ENCODE peak calls at places on chromosomes 6 and 20, in ten cellular contexts. Y, A, U, B, F, N, T, H, G and I are unnamed samples.

GRCh38 chr20:58131111-58131510 is 97.3 kb downstream of the ANKRD60 start:
- DNase-seq in H (peak), G (no peak), Y (no peak), A (no peak), T (peak), F (peak), B (no peak), U (no peak), N (no peak), I (no peak)

GRCh38 chr6:104957301-104958177 is 632 bp downstream of the LIN28B start:
- DNase-seq in B (no peak), Y (no peak), A (peak), F (no peak), N (no peak), G (no peak), U (peak), H (no peak), T (no peak), I (no peak)

GRCh38 chr6:130047440-130047995 is 29.1 kb downstream of the L3MBTL3 start:
- DNase-seq in U (no peak), N (no peak), A (no peak), T (no peak), F (no peak), Y (no peak), H (no peak), B (no peak), G (no peak), I (no peak)

GRCh38 chr6:116246089-116246488 is 7.8 kb downstream of the TSPYL4 start:
- DNase-seq in G (no peak), N (no peak), B (no peak), U (no peak), F (no peak), Y (no peak), A (no peak), T (peak), H (peak), I (no peak)

GRCh38 chr6:48036316-48036715 is 74.7 kb downstream of the PTCHD4 start:
- DNase-seq in U (no peak), G (no peak), Y (no peak), F (no peak), H (peak), B (no peak), N (no peak), T (peak), A (no peak), I (no peak)

GRCh38 chr6:150711584-150712501 is 112.2 kb downstream of the PLEKHG1 start:
- DNase-seq in N (peak), Y (no peak), F (no peak), A (no peak), B (no peak), H (no peak), T (no peak), G (no peak), U (no peak), I (no peak)

GRCh38 chr6:131787955-131788712 is 19.7 kb upstream of the ENPP1 start:
- DNase-seq in F (no peak), G (no peak), U (no peak), Y (no peak), A (peak), B (peak), N (peak), T (peak), H (peak), I (no peak)

GRCh38 chr20:49340161-49340966 is 62.5 kb upstream of the ZNFX1 start:
- DNase-seq in A (no peak), N (no peak), F (peak), G (no peak), T (no peak), B (peak), Y (no peak), U (no peak), H (peak), I (no peak)

GRCh38 chr6:218153-219018 is 73.9 kb upstream of the DUSP22 start:
- DNase-seq in U (no peak), B (no peak), N (no peak), A (no peak), H (no peak), F (no peak), T (no peak), G (no peak), Y (no peak), I (no peak)

GRCh38 chr6:25173951-25174474 is 105.2 kb upstream of the CARMIL1 start:
- DNase-seq in N (no peak), G (no peak), Y (peak), A (no peak), T (peak), B (no peak), F (no peak), H (peak), U (no peak), I (no peak)

GRCh38 chr20:46931699-46932098 is 37.1 kb downstream of the EYA2 start:
- DNase-seq in T (no peak), G (no peak), N (no peak), B (peak), F (no peak), U (no peak), Y (no peak), A (no peak), H (peak), I (no peak)

GRCh38 chr6:42978793-42979522 is at the start of gene PEX6:
- DNase-seq in B (peak), U (peak), N (peak), Y (peak), A (peak), F (peak), G (peak), T (peak), H (peak), I (peak)

GRCh38 chr20:19975436-19975799 is 41.7 kb upstream of the NAA20 start:
- DNase-seq in G (no peak), U (no peak), Y (no peak), F (peak), A (no peak), H (peak), T (peak), N (no peak), B (peak), I (peak)

GRCh38 chr6:37222125-37222967 is 35.2 kb upstream of the TBC1D22B start:
- DNase-seq in H (peak), U (peak), F (peak), B (peak), N (peak), Y (no peak), A (peak), G (peak), T (peak), I (peak)

GRCh38 chr20:25739615-25740320 is 43.1 kb upstream of the ZNF337 start:
- DNase-seq in A (no peak), H (peak), G (no peak), Y (no peak), B (no peak), N (no peak), U (no peak), F (no peak), T (peak), I (no peak)

GRCh38 chr20:23156170-23156841 is 70.2 kb upstream of the CD93 start:
- DNase-seq in A (no peak), B (peak), F (peak), T (peak), G (no peak), U (peak), H (peak), N (peak), Y (peak), I (peak)

GRCh38 chr6:149884215-149884614 is 13.7 kb downstream of the RAET1E start:
- DNase-seq in F (no peak), H (peak), N (no peak), Y (no peak), U (no peak), T (no peak), G (no peak), A (peak), B (no peak), I (peak)

GRCh38 chr20:37880726-37881591 is 22.0 kb upstream of the VSTM2L start:
- DNase-seq in N (no peak), H (peak), T (no peak), Y (no peak), A (no peak), B (peak), G (no peak), U (peak), F (peak), I (no peak)

GRCh38 chr6:13152804-13153203 is 175.5 kb downstream of the TBC1D7 start:
- DNase-seq in H (no peak), B (no peak), T (no peak), F (no peak), Y (no peak), U (no peak), N (no peak), G (no peak), A (peak), I (no peak)

GRCh38 chr20:33499347-33499746 is 9.5 kb downstream of the CBFA2T2 start:
- DNase-seq in F (no peak), A (no peak), U (no peak), H (peak), B (no peak), T (no peak), Y (no peak), G (no peak), N (no peak), I (no peak)

GRCh38 chr20:46661659-46662058 is 10.4 kb upstream of the SLC13A3 start:
- DNase-seq in B (no peak), G (no peak), A (no peak), T (no peak), Y (no peak), H (no peak), N (no peak), U (no peak), F (no peak), I (no peak)

GRCh38 chr6:137978252-137978896 is 111.3 kb downstream of the TNFAIP3 start:
- DNase-seq in N (peak), B (no peak), T (no peak), Y (no peak), G (no peak), U (peak), A (no peak), H (no peak), F (no peak), I (no peak)

GRCh38 chr6:52697903-52698302 is 27.0 kb downstream of the TMEM14A start:
- DNase-seq in A (peak), F (no peak), Y (no peak), B (no peak), N (no peak), U (no peak), G (no peak), H (peak), T (no peak), I (no peak)

GRCh38 chr20:34949120-34949519 is 6.5 kb downstream of the GSS start:
- DNase-seq in B (no peak), H (no peak), U (no peak), G (no peak), Y (no peak), N (peak), F (no peak), T (no peak), A (no peak), I (no peak)

GRCh38 chr6:14068133-14068532 is 49.4 kb upstream of the CD83 start:
- DNase-seq in T (peak), B (no peak), N (no peak), Y (no peak), H (peak), G (no peak), A (no peak), F (no peak), U (no peak), I (no peak)

GRCh38 chr6:85764844-85765243 is 122.2 kb upstream of the SYNCRIP start:
- DNase-seq in F (no peak), N (no peak), Y (no peak), G (no peak), B (no peak), U (no peak), A (no peak), H (peak), T (no peak), I (no peak)

GRCh38 chr6:43708857-43709653 is 21.5 kb upstream of the MRPS18A start:
- DNase-seq in H (peak), Y (peak), G (no peak), B (no peak), F (peak), N (no peak), A (no peak), U (no peak), T (peak), I (no peak)

GRCh38 chr6:37541346-37541745 is 41.7 kb upstream of the CCDC167 start:
- DNase-seq in G (no peak), F (no peak), T (no peak), N (no peak), H (no peak), A (no peak), B (no peak), U (no peak), Y (no peak), I (no peak)

GRCh38 chr6:15754706-15755079 is 91.9 kb upstream of the DTNBP1 start:
- DNase-seq in H (no peak), B (no peak), A (no peak), T (no peak), G (no peak), U (no peak), N (no peak), F (no peak), Y (no peak), I (no peak)

GRCh38 chr20:57399587-57400261 is 8.5 kb downstream of the RBM38 start:
- DNase-seq in T (no peak), H (no peak), B (peak), U (no peak), N (no peak), A (no peak), G (no peak), Y (no peak), F (peak), I (peak)

GRCh38 chr6:149231786-149232185 is 85.7 kb upstream of the TAB2 start:
- DNase-seq in T (peak), A (no peak), G (no peak), Y (peak), H (no peak), B (no peak), U (no peak), F (no peak), N (no peak), I (no peak)

GRCh38 chr6:30612213-30612612 is 4.8 kb downstream of the PPP1R10 start:
- DNase-seq in H (peak), F (no peak), U (no peak), T (no peak), Y (no peak), G (no peak), N (no peak), B (no peak), A (no peak), I (no peak)

DNA sequence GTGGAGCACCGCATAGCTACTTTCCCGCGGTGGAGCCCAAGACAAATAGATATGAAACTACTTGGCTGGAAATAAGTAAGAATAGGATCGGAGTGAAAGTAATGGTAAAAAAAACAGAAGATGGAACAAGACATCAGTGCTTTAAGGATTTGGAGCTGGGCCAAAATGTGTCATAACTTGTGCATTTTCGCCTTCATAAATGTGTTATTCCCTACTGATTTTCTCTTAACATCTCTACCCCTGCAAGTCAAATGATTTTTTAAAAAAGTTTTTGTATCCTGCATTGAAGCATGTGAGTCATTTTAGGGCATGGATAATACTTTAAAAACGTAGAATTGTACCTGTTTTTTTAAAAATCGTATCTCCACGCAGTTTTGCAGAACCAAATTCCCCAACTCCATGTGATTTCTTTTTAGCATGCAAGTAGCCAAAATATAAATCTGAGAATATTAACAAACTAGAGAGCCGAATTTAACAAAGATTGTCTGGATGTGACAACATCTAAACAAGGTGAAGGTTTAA is 885 bp upstream of the FAM184A start:
- DNase-seq in F (no peak), G (no peak), A (no peak), H (peak), T (peak), N (peak), B (no peak), U (no peak), Y (no peak), I (no peak)
- H3K4me3 ChIP-seq in F (peak), G (peak), A (peak), H (peak), T (peak), N (no peak), B (peak), U (peak), Y (peak), I (peak)

GRCh38 chr6:156662025-156662445 is 115.1 kb upstream of the ARID1B start:
- DNase-seq in F (no peak), T (no peak), G (no peak), Y (no peak), H (peak), A (peak), N (peak), B (no peak), U (peak), I (no peak)
- TF ChIP-seq CTCF in F (no peak), T (peak), G (peak), Y (peak), H (peak), A (peak), N (no peak), B (peak), U (peak), I (peak)

GRCh38 chr6:139323511-139324445 is 32.0 kb upstream of the TXLNB start:
- DNase-seq in U (no peak), A (peak), N (peak), B (peak), H (peak), G (peak), F (peak), T (peak), Y (peak), I (peak)
- H3K4me3 ChIP-seq in U (no peak), A (no peak), N (no peak), B (peak), H (no peak), G (peak), F (peak), T (peak), Y (no peak), I (peak)

GRCh38 chr6:132811276-132811675 is 3.1 kb upstream of the RPS12 start:
- DNase-seq in U (no peak), H (peak), G (no peak), F (no peak), N (no peak), T (peak), A (no peak), B (no peak), Y (no peak), I (no peak)
- TF ChIP-seq CTCF in U (no peak), H (no peak), G (no peak), F (no peak), N (no peak), T (no peak), A (no peak), B (no peak), Y (no peak), I (no peak)

DNA sequence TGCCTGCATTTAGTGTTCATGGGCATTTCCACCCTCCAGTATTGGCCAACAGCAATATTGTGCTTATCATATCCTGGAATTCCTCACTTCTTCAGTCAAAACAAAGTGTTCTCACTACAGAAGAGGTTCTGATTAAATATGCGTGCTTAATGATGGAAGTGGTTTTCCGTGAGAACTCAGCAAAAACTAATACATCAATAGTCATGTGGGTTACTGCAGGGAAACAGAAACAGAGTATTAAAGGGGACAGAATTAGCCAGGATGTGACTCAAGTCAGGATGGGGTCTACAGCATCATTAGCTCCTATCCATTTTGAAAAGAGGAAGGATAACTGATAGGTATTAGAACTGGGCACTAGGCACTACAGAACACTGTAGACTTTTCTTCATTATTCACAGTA is 384.6 kb downstream of the CDKAL1 start:
- DNase-seq in U (no peak), G (no peak), N (no peak), Y (no peak), T (no peak), F (no peak), H (no peak), A (no peak), B (no peak), I (no peak)
- H3K4me3 ChIP-seq in U (no peak), G (no peak), N (no peak), Y (no peak), T (no peak), F (no peak), H (no peak), A (no peak), B (no peak), I (no peak)

DNA sequence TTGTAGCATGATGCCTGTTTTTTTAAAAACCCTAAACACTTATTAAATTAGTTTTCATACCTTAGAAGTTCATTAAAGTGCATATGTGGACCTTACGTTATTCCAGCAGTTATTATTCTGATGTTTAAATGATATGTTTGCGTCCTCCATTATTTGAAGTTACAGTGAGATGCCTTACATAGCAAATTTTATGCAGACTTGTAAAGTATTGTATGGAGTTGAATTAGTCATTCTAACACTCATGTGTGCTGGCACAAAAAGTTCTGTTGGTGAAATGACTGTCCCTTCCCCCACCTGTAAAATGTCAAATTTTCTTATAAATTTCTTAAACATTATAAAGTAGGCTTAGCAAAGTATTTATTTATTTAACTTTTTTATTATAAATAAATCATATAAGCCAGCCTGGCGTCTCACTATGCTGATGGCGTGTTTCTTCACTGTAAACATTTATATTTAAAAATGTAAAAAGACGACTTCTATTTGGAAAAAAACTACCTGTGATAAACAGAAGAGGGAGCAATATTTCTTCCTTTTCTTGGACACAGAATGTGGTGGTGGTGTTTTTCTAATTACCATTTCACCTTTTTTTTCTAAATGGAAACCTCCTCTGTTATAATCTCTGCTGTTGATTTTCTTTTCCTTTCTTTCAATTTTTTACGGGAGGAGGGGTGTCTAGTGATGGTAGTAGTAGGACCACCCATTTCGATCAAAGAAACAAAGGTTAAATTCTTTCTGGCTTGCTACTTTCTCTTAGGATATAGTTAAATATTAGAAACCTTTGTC is 155.4 kb downstream of the RFPL4B start:
- DNase-seq in A (peak), N (no peak), G (no peak), B (no peak), T (peak), F (no peak), H (peak), U (no peak), Y (no peak), I (no peak)
- TF ChIP-seq CTCF in A (no peak), N (no peak), G (no peak), B (no peak), T (peak), F (no peak), H (peak), U (no peak), Y (no peak), I (no peak)

DNA sequence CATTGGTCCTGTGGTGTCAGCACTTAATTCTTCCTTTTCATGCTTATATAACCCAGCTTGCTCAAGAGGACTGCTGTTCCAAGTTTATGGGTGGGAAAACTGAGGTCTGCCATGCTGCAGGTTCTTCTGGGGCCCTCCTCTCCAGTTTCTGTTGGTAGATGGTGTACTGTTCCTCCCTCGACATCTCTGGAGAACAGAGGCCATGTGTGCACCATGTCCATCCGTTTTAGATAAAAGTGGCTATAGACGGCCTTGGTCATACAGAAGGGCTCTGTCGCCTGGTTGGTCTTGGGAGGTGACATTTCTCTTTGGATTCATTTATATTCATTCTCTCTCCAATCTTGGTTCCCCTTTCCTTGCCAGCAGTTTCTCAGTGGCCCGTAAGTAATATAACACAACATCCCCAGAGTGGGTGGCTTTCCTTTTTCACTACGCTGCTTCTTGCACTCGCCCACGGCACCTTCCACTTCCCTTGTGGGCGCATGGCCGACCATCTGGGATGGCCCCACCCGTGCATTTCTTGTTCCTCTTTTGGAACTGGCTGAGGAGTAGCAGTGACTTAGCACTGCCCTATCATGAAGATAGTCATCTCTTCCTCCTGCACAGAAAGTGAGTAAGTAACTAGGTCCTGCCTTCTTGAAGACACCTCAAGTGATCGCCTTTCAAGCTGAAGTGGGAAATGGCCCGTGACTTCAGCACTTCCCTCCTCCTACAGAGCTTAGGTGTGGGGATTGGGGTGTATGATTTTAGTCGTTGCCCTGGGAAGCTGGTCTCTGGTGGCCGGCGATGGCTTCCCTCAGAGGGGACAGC is 94.2 kb downstream of the RREB1 start:
- DNase-seq in B (peak), H (no peak), F (no peak), N (peak), U (peak), T (no peak), Y (peak), A (no peak), G (no peak), I (peak)
- H3K4me3 ChIP-seq in B (no peak), H (no peak), F (no peak), N (no peak), U (peak), T (no peak), Y (no peak), A (no peak), G (no peak), I (no peak)